ENCODE peak calls at places on chromosomes 12 and 14, in five cellular contexts. S is cardiac fibroblast, Q is mucosa of descending colon, I is AG10803, H is pancreas. U is an unnamed sample.

GRCh38 chr12:124537525-124538193 is 29.8 kb downstream of the NCOR2 start:
- DNase-seq in S (no peak), H (no peak), Q (no peak), I (no peak), U (no peak)

GRCh38 chr14:73059326-73059725 is 992 bp downstream of the RBM25 start:
- DNase-seq in H (no peak), Q (no peak), I (peak; percentile 45), S (peak; percentile 38), U (no peak)

GRCh38 chr14:44657153-44657552 is 150.1 kb upstream of the FSCB start:
- DNase-seq in Q (no peak), S (no peak), H (no peak), I (no peak), U (no peak)

GRCh38 chr14:73467800-73468199 is 9.5 kb upstream of the NUMB start:
- DNase-seq in H (no peak), S (peak; percentile 38), Q (no peak), I (peak; percentile 20), U (no peak)

GRCh38 chr12:31019561-31020308 is 53.9 kb upstream of the DDX11 start:
- DNase-seq in S (no peak), I (no peak), Q (no peak), H (no peak), U (no peak)

GRCh38 chr14:94548999-94549985 is 11.9 kb upstream of the SERPINA4 start:
- DNase-seq in Q (peak; percentile 63), H (peak; percentile 70), I (peak; percentile 35), S (peak; percentile 74), U (no peak)

GRCh38 chr12:81872400-81872799 is 113.2 kb upstream of the PPFIA2 start:
- DNase-seq in H (no peak), I (no peak), S (no peak), Q (no peak), U (no peak)

GRCh38 chr14:54252072-54252730 is 144.6 kb upstream of the CDKN3 start:
- DNase-seq in H (no peak), S (peak; percentile 71), I (peak; percentile 87), Q (no peak), U (peak; percentile 59)

GRCh38 chr12:126084480-126084879 is 1019.2 kb downstream of the AACS start:
- DNase-seq in H (no peak), S (peak; percentile 47), Q (no peak), I (no peak), U (no peak)

GRCh38 chr12:99235381-99235780 is 412.2 kb upstream of the GARIN6 start:
- DNase-seq in I (no peak), Q (no peak), S (no peak), H (no peak), U (no peak)

GRCh38 chr12:111298583-111299436 is 70.1 kb downstream of the PHETA1 start:
- DNase-seq in S (peak; percentile 58), I (peak; percentile 33), Q (peak; percentile 42), H (no peak), U (no peak)

GRCh38 chr12:123237646-123238329 is 4.6 kb downstream of the MTRFR start:
- DNase-seq in S (peak; percentile 88), H (peak; percentile 55), I (peak; percentile 66), Q (peak; percentile 69), U (no peak)

GRCh38 chr12:118183711-118184110 is 47.8 kb downstream of the PEBP1 start:
- DNase-seq in S (peak; percentile 33), H (no peak), I (peak; percentile 16), Q (no peak), U (no peak)

GRCh38 chr14:64235652-64236640 is 58.2 kb downstream of the ESR2 start:
- DNase-seq in I (no peak), S (no peak), H (no peak), Q (no peak), U (no peak)

GRCh38 chr12:96401061-96401871 is 1.0 kb upstream of the CDK17 start:
- DNase-seq in Q (peak; percentile 47), H (no peak), I (peak; percentile 84), S (peak; percentile 91), U (peak; percentile 60)

GRCh38 chr14:99282261-99283050 is 10.5 kb upstream of the BCL11B start:
- DNase-seq in Q (no peak), S (no peak), I (no peak), H (no peak), U (no peak)

GRCh38 chr14:52244997-52245396 is 22.5 kb upstream of the PTGDR start:
- DNase-seq in H (no peak), I (no peak), Q (no peak), S (no peak), U (no peak)

GRCh38 chr12:94873368-94874085 is 130.0 kb downstream of the NDUFA12 start:
- DNase-seq in Q (peak; percentile 39), I (no peak), S (no peak), H (peak; percentile 26), U (no peak)

GRCh38 chr14:30332374-30332773 is 226.6 kb upstream of the G2E3 start:
- DNase-seq in H (no peak), Q (no peak), I (no peak), S (no peak), U (no peak)

GRCh38 chr12:12399161-12399560 is 42.3 kb downstream of the BORCS5 start:
- DNase-seq in Q (no peak), S (no peak), H (no peak), I (no peak), U (no peak)

GRCh38 chr14:99377951-99378350 is 102.7 kb downstream of the SETD3 start:
- DNase-seq in H (no peak), I (no peak), Q (no peak), S (no peak), U (no peak)

GRCh38 chr14:103870144-103870876 is 22.9 kb upstream of the PPP1R13B start:
- DNase-seq in S (no peak), H (peak; percentile 58), Q (no peak), I (no peak), U (no peak)

GRCh38 chr14:103868242-103868897 is 21.0 kb upstream of the PPP1R13B start:
- DNase-seq in Q (peak; percentile 27), I (no peak), S (no peak), H (peak; percentile 22), U (no peak)

GRCh38 chr14:103867523-103867953 is 20.2 kb upstream of the PPP1R13B start:
- DNase-seq in Q (peak; percentile 39), S (no peak), H (peak; percentile 87), I (no peak), U (no peak)

GRCh38 chr14:103870891-103871595 is 23.7 kb upstream of the PPP1R13B start:
- DNase-seq in Q (no peak), S (no peak), I (no peak), H (no peak), U (no peak)

DNA sequence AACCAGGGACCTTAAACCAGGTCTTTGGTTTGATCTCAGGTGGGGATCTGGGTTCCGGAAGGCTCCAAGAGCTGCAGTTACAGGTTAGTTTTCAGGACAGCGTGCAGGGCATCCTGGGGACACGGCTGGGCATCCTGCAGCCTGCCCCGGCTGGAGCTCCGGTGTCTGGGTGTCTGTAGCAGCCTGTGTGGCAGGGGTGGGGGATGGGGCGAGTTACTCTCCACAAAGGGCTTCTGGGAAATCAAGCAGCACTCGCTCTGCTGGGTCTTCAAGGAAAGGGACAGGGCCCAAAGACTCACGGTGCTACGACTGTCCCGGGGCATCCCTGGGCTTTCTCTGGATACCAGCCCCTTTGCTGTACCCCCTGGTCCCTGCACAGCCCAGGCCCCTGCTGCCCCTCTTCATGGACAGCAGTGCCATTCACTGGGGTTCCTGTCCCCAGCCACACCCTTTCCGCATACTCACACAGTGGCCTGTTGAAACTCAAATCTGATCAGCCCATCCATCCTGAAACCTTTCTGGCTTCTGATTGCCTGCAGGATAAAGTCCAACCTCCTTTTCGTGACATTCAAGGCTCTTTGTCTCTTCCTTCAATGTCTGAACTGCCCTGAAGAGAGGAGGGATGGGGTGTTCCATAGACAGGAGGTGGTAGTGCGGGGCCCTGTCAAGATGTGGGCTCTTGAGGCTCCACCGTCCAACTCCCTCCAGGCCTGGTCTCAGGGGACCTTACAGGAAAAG is 22.2 kb upstream of the PPP1R13B start:
- DNase-seq in Q (peak; percentile 26), I (no peak), S (no peak), H (peak; percentile 37), U (no peak)
- TF ChIP-seq CTCF in Q (no peak), I (no peak), S (no peak), H (no peak), U (no peak)

DNA sequence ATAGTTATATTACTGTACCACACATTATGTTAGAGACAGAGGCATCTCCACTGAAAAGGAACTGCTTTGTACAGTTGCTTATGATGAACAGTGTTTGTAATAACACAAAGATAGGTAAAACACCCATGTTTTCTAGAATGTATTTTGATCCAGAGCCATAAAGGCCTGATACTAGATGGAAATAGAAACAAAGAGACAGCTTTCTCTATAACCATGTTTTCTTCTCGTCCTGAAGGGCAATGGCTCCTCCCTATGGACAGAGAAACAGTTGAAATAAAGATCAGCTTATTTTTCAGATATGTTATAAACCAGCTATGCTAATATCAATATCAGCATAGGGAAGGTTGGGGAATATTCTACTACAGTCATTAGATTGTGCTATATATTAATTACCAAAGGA is 109.2 kb downstream of the ATXN7L3B start:
- DNase-seq in Q (no peak), H (no peak), S (peak; percentile 2), I (no peak), U (no peak)
- TF ChIP-seq CTCF in Q (no peak), H (no peak), S (no peak), I (no peak), U (no peak)

DNA sequence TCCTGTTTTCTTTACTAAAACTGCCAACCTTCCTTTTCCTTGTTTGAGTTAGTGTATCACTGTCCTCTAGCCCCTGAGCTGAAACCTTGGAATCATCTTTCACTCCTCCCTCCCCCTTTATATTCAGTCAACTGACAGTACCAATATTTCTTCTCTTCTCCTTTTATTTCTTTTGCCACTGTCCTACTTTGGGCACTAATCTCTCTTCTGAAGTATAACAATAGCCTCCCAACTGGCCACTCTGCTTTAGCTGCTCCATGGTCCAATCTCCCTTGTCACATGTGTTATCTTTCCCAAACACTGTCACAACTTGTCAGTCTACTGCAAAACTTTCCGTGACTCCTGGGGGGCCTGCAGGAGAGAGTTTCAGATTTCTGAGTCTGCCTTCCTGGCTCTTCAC is 471.3 kb downstream of the DIO2 start:
- DNase-seq in Q (no peak), H (no peak), S (no peak), I (no peak), U (no peak)
- TF ChIP-seq CTCF in Q (no peak), H (no peak), S (no peak), I (no peak), U (no peak)

GRCh38 chr14:39423793-39424192 is 8.4 kb downstream of the FBXO33 start:
- DNase-seq in S (no peak), H (no peak), Q (no peak), I (no peak), U (no peak)

GRCh38 chr14:39430762-39431415 is 1.3 kb downstream of the FBXO33 start:
- DNase-seq in I (peak; percentile 12), H (peak; percentile 19), Q (no peak), S (peak; percentile 5), U (no peak)

GRCh38 chr14:39425947-39426346 is 6.3 kb downstream of the FBXO33 start:
- DNase-seq in Q (no peak), I (no peak), H (no peak), S (no peak), U (no peak)

GRCh38 chr14:39428118-39428517 is 4.1 kb downstream of the FBXO33 start:
- DNase-seq in H (no peak), Q (no peak), I (no peak), S (no peak), U (no peak)

GRCh38 chr14:39426605-39427004 is 5.6 kb downstream of the FBXO33 start:
- DNase-seq in Q (no peak), S (peak; percentile 71), I (peak; percentile 78), H (no peak), U (no peak)
- TF ChIP-seq CTCF in Q (no peak), S (peak; percentile 21), I (peak; percentile 40), H (no peak), U (peak; percentile 36)